ENCODE peak calls at places on chromosomes 7 and 10, in eight cellular contexts. N, A, H, O, R, K, T and P are unnamed samples.

GRCh38 chr7:87001214-87001613 is 58.2 kb downstream of the ELAPOR2 start:
- DNase-seq in N (no peak), A (no peak), H (no peak), O (no peak), R (peak; percentile 31), K (no peak), T (no peak), P (peak; percentile 32)

GRCh38 chr7:75813084-75813483 is 522 bp downstream of the CCL24 start:
- DNase-seq in N (no peak), A (no peak), H (no peak), O (no peak), R (no peak), K (no peak), T (peak; percentile 58), P (peak; percentile 28)

GRCh38 chr10:30374353-30374752 is 25.3 kb upstream of the MTPAP start:
- DNase-seq in N (no peak), A (no peak), H (no peak), O (no peak), R (no peak), K (no peak), T (no peak), P (no peak)

GRCh38 chr7:95441042-95441823 is 6.4 kb upstream of the PON2 start:
- DNase-seq in N (no peak), A (no peak), H (no peak), O (no peak), R (no peak), K (no peak), T (no peak), P (no peak)

GRCh38 chr10:74206727-74207126 is 55.7 kb downstream of the ADK start:
- DNase-seq in N (no peak), A (no peak), H (no peak), O (no peak), R (no peak), K (no peak), T (no peak), P (no peak)

GRCh38 chr10:72069751-72070501 is 18.4 kb downstream of the SPOCK2 start:
- DNase-seq in N (peak; percentile 36), A (no peak), H (no peak), O (no peak), R (no peak), K (no peak), T (no peak), P (no peak)

GRCh38 chr7:80530136-80530535 is 18.3 kb upstream of the GNAT3 start:
- DNase-seq in N (no peak), A (no peak), H (no peak), O (no peak), R (no peak), K (no peak), T (no peak), P (no peak)

GRCh38 chr7:27205325-27206280 is 5.7 kb upstream of the HOXA13 start:
- DNase-seq in N (no peak), A (no peak), H (no peak), O (no peak), R (no peak), K (no peak), T (no peak), P (no peak)

GRCh38 chr7:1666779-1667565 is 3.1 kb upstream of the ELFN1 start:
- DNase-seq in N (peak; percentile 59), A (peak; percentile 70), H (peak; percentile 73), O (no peak), R (no peak), K (no peak), T (no peak), P (peak; percentile 73)

GRCh38 chr10:95841711-95842498 is 65.9 kb upstream of the CC2D2B start:
- DNase-seq in N (peak; percentile 21), A (peak; percentile 26), H (peak; percentile 34), O (peak; percentile 65), R (peak; percentile 82), K (peak; percentile 44), T (peak; percentile 66), P (peak; percentile 38)

GRCh38 chr7:36076073-36076472 is 77.0 kb upstream of the EEPD1 start:
- DNase-seq in N (no peak), A (no peak), H (no peak), O (no peak), R (no peak), K (no peak), T (no peak), P (no peak)

GRCh38 chr10:57202356-57202755 is 841.3 kb upstream of the ZWINT start:
- DNase-seq in N (no peak), A (no peak), H (no peak), O (no peak), R (no peak), K (no peak), T (no peak), P (no peak)

GRCh38 chr10:72260588-72261322 is 13.0 kb upstream of the DDIT4 start:
- DNase-seq in N (peak; percentile 96), A (peak; percentile 82), H (peak; percentile 87), O (peak; percentile 95), R (peak; percentile 92), K (peak; percentile 93), T (peak; percentile 62), P (peak; percentile 95)

GRCh38 chr7:115937960-115938359 is 92.6 kb downstream of the TFEC start:
- DNase-seq in N (no peak), A (no peak), H (no peak), O (no peak), R (no peak), K (no peak), T (no peak), P (no peak)

GRCh38 chr10:21791276-21791675 is 212.3 kb downstream of the DNAJC1 start:
- DNase-seq in N (no peak), A (no peak), H (no peak), O (no peak), R (no peak), K (no peak), T (no peak), P (no peak)

GRCh38 chr10:78717200-78717599 is 351.6 kb upstream of the ZMIZ1 start:
- DNase-seq in N (no peak), A (no peak), H (peak; percentile 80), O (no peak), R (peak; percentile 43), K (no peak), T (peak; percentile 73), P (peak; percentile 85)

GRCh38 chr7:154832557-154833138 is 170.3 kb downstream of the PAXIP1 start:
- DNase-seq in N (peak; percentile 21), A (peak; percentile 35), H (no peak), O (no peak), R (no peak), K (no peak), T (no peak), P (no peak)